ENCODE peak calls at places on chromosomes 5 and 9, in seven cellular contexts. M is cardiac muscle cell; C is GM23338; U is right cardiac atrium; Q is psoas muscle; F is naive thymus-derived CD4-positive, alpha-beta T cell; L is CD8-positive, alpha-beta memory T cell. O is an unnamed sample.

GRCh38 chr5:169970911-169971436 is 9.3 kb downstream of the INSYN2B start:
- DNase-seq in M (no peak), U (peak), L (no peak), F (no peak), C (no peak), Q (no peak), O (peak)

GRCh38 chr9:98074119-98074990 is 17.8 kb downstream of the NANS start:
- DNase-seq in L (peak), U (no peak), F (peak), C (peak), Q (peak), M (peak), O (peak)

GRCh38 chr5:132471006-132471907 is 19.3 kb downstream of the IRF1 start:
- DNase-seq in F (no peak), C (no peak), Q (no peak), M (no peak), L (no peak), U (no peak), O (no peak)

GRCh38 chr5:83665631-83666030 is 55.0 kb downstream of the HAPLN1 start:
- DNase-seq in U (no peak), M (no peak), Q (no peak), F (no peak), C (no peak), L (no peak), O (no peak)

GRCh38 chr5:129767927-129768380 is 20.1 kb downstream of the MINAR2 start:
- DNase-seq in M (peak), U (peak), C (peak), L (peak), F (peak), Q (no peak), O (peak)

GRCh38 chr9:5838884-5839571 is 6.1 kb upstream of the ERMP1 start:
- DNase-seq in Q (no peak), F (no peak), C (peak), L (no peak), U (no peak), M (peak), O (peak)

GRCh38 chr9:93086445-93087224 is 9.4 kb upstream of the CARD19 start:
- DNase-seq in U (no peak), F (no peak), Q (no peak), M (no peak), L (no peak), C (no peak), O (peak)

GRCh38 chr9:85276743-85277142 is 465.0 kb downstream of the AGTPBP1 start:
- DNase-seq in M (no peak), Q (no peak), F (no peak), L (no peak), C (no peak), U (no peak), O (no peak)

GRCh38 chr5:172117977-172118701 is 69.9 kb downstream of the STK10 start:
- DNase-seq in F (no peak), M (no peak), L (no peak), U (no peak), Q (no peak), C (no peak), O (no peak)

GRCh38 chr5:138662599-138662998 is 87.4 kb upstream of the HSPA9 start:
- DNase-seq in L (no peak), U (no peak), F (no peak), Q (no peak), C (no peak), M (no peak), O (no peak)

GRCh38 chr5:122163151-122164069 is 34.1 kb downstream of the ZNF474 start:
- DNase-seq in F (no peak), C (no peak), U (peak), Q (no peak), M (no peak), L (no peak), O (peak)

GRCh38 chr9:97802276-97802675 is 50.8 kb upstream of the FOXE1 start:
- DNase-seq in Q (no peak), C (no peak), U (no peak), F (no peak), L (no peak), M (no peak), O (no peak)

GRCh38 chr5:50501510-50502209 is 60.6 kb upstream of the EMB start:
- DNase-seq in U (no peak), C (no peak), F (no peak), Q (no peak), L (no peak), M (no peak), O (no peak)

GRCh38 chr5:15774632-15775031 is 274.7 kb downstream of the FBXL7 start:
- DNase-seq in U (no peak), L (no peak), M (peak), C (peak), Q (no peak), F (no peak), O (no peak)

GRCh38 chr9:116939605-116940004 is 252.5 kb downstream of the TRIM32 start:
- DNase-seq in U (no peak), C (no peak), Q (no peak), F (no peak), L (no peak), M (no peak), O (no peak)

GRCh38 chr5:111337688-111338087 is 113.5 kb downstream of the CAMK4 start:
- DNase-seq in M (no peak), Q (no peak), F (no peak), L (no peak), U (no peak), C (no peak), O (no peak)

GRCh38 chr5:35924122-35924949 is 14.1 kb downstream of the CAPSL start:
- DNase-seq in U (no peak), M (no peak), L (no peak), F (no peak), Q (no peak), C (no peak), O (no peak)

GRCh38 chr9:7320139-7320538 is 479.4 kb downstream of the DMAC1 start:
- DNase-seq in M (no peak), L (no peak), U (no peak), Q (no peak), F (no peak), C (no peak), O (no peak)

GRCh38 chr9:109331353-109331752 is 10.5 kb upstream of the EPB41L4B start:
- DNase-seq in L (no peak), F (no peak), U (peak), C (no peak), Q (no peak), M (no peak), O (no peak)

GRCh38 chr5:107726896-107727295 is 56.2 kb upstream of the EFNA5 start:
- DNase-seq in Q (no peak), L (no peak), U (no peak), C (no peak), F (no peak), M (no peak), O (no peak)

GRCh38 chr5:122415481-122416120 is 103.6 kb downstream of the SNCAIP start:
- DNase-seq in F (no peak), L (no peak), U (peak), Q (peak), M (peak), C (peak), O (no peak)

GRCh38 chr9:33124716-33125378 is 42.3 kb downstream of the B4GALT1 start:
- DNase-seq in L (no peak), M (no peak), U (no peak), F (no peak), Q (no peak), C (no peak), O (no peak)

GRCh38 chr5:152568101-152568500 is 163.0 kb upstream of the NMUR2 start:
- DNase-seq in M (no peak), U (no peak), L (no peak), F (no peak), Q (no peak), C (no peak), O (no peak)

GRCh38 chr9:93184439-93185221 is 691 bp downstream of the WNK2 start:
- DNase-seq in C (peak), Q (no peak), M (peak), F (no peak), U (no peak), L (no peak), O (no peak)

GRCh38 chr9:126614455-126615248 is 924 bp downstream of the LMX1B start:
- DNase-seq in M (no peak), L (no peak), U (no peak), C (peak), Q (no peak), F (no peak), O (no peak)

GRCh38 chr5:68862560-68862959 is 231.3 kb upstream of the SLC30A5 start:
- DNase-seq in F (no peak), L (no peak), C (no peak), Q (no peak), M (no peak), U (no peak), O (no peak)

GRCh38 chr5:128212206-128212788 is 128.7 kb downstream of the SLC12A2 start:
- DNase-seq in U (no peak), F (no peak), Q (no peak), M (no peak), L (no peak), C (no peak), O (no peak)

GRCh38 chr9:129571298-129572051 is 49.4 kb downstream of the C9orf50 start:
- DNase-seq in Q (no peak), U (no peak), M (no peak), F (no peak), L (no peak), C (no peak), O (no peak)

GRCh38 chr5:112965733-112966306 is 10.8 kb upstream of the DCP2 start:
- DNase-seq in C (no peak), M (no peak), Q (no peak), L (no peak), U (no peak), F (no peak), O (no peak)

GRCh38 chr5:60287174-60287771 is 393.7 kb upstream of the PDE4D start:
- DNase-seq in Q (no peak), L (no peak), U (peak), F (no peak), C (peak), M (peak), O (no peak)

GRCh38 chr5:38695021-38695961 is 138.8 kb upstream of the LIFR start:
- DNase-seq in F (no peak), C (no peak), Q (no peak), L (no peak), M (no peak), U (no peak), O (no peak)

GRCh38 chr9:126485662-126486061 is 128.1 kb upstream of the LMX1B start:
- DNase-seq in M (no peak), L (no peak), C (no peak), U (no peak), F (no peak), Q (no peak), O (no peak)

GRCh38 chr5:51902512-51902911 is 519.3 kb downstream of the ISL1 start:
- DNase-seq in F (no peak), C (no peak), M (no peak), U (no peak), Q (no peak), L (no peak), O (no peak)

GRCh38 chr9:137435980-137436760 is 5.0 kb downstream of the ENTPD8 start:
- DNase-seq in U (peak), F (no peak), Q (peak), M (no peak), C (no peak), L (no peak), O (peak)

GRCh38 chr9:94974154-94974860 is 247.8 kb downstream of the AOPEP start:
- DNase-seq in U (no peak), C (no peak), F (no peak), M (peak), L (no peak), Q (no peak), O (no peak)

DNA sequence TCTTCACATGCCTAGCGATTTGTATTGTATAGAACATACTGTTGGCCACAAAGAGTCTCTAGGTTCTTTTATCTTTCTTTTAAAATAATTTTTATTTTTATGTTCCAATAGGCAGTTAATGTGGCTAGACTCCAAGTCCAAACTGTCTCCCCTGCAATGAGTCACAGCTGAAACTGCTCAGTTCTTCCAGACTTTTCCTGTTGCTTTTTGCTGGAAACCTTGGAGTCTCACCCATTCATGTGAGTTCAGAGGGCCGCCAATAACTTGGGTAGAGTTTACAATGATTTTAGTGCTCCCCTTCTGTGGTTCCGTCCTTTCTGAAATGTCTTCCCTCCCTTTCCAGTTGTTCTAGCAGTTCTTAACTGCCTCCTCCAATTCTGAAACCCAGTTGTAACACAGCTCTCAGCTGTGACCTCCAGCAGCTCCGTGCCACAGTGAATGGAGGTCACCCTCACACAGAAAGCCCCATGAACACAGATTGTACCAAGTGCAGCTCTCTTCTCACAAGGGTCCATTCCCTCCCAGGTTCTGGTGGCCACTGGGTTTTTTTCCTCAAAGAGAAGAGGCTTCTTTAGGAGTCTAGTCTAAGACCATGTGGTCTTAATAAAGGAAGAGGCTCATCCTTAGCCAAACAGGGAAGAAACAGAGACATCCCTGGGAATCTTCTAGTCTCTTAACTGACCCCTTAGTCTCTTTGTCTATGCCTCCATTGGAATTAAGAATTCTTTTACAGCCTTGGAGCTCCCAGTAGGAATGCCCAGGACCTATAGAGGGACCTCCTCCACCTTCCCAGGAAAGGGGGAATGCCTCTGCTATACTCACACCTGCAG is 198.5 kb downstream of the SPOCK1 start:
- DNase-seq in L (no peak), Q (no peak), M (no peak), U (no peak), C (no peak), F (no peak), O (no peak)
- H3K27ac ChIP-seq in L (no peak), Q (no peak), M (no peak), U (peak), C (no peak), F (no peak), O (no peak)

GRCh38 chr5:134817006-134817405 is 28.8 kb upstream of the C5orf24 start:
- DNase-seq in M (no peak), L (no peak), F (no peak), C (no peak), Q (no peak), U (no peak), O (no peak)

GRCh38 chr5:134813827-134814226 is 31.9 kb upstream of the C5orf24 start:
- DNase-seq in F (no peak), U (no peak), M (no peak), L (no peak), C (no peak), Q (no peak), O (no peak)

GRCh38 chr5:134819404-134819963 is 26.3 kb upstream of the C5orf24 start:
- DNase-seq in U (no peak), C (no peak), F (no peak), L (no peak), M (no peak), Q (no peak), O (no peak)

GRCh38 chr5:134821841-134822240 is 23.9 kb upstream of the C5orf24 start:
- DNase-seq in C (no peak), L (no peak), M (no peak), Q (no peak), F (no peak), U (no peak), O (no peak)

GRCh38 chr5:134818776-134819175 is 27.0 kb upstream of the C5orf24 start:
- DNase-seq in Q (no peak), M (no peak), U (no peak), F (no peak), L (no peak), C (no peak), O (no peak)
- H3K27ac ChIP-seq in Q (no peak), M (no peak), U (no peak), F (no peak), L (no peak), C (no peak), O (no peak)

GRCh38 chr5:98454407-98454806 is 319.1 kb upstream of the RGMB start:
- DNase-seq in L (no peak), U (no peak), M (no peak), F (no peak), C (no peak), Q (no peak), O (no peak)
- H3K27ac ChIP-seq in L (no peak), U (no peak), M (no peak), F (no peak), C (no peak), Q (no peak), O (no peak)

GRCh38 chr5:6253281-6253680 is 125.1 kb downstream of the MED10 start:
- DNase-seq in Q (no peak), F (no peak), C (no peak), M (no peak), U (no peak), L (no peak), O (no peak)
- H3K27ac ChIP-seq in Q (no peak), F (no peak), C (no peak), M (no peak), U (no peak), L (no peak), O (no peak)

GRCh38 chr9:34124923-34125322 is 1.6 kb downstream of the DCAF12 start:
- DNase-seq in L (no peak), Q (no peak), C (peak), U (no peak), M (no peak), F (no peak), O (no peak)
- H3K27ac ChIP-seq in L (peak), Q (peak), C (peak), U (no peak), M (no peak), F (peak), O (peak)

DNA sequence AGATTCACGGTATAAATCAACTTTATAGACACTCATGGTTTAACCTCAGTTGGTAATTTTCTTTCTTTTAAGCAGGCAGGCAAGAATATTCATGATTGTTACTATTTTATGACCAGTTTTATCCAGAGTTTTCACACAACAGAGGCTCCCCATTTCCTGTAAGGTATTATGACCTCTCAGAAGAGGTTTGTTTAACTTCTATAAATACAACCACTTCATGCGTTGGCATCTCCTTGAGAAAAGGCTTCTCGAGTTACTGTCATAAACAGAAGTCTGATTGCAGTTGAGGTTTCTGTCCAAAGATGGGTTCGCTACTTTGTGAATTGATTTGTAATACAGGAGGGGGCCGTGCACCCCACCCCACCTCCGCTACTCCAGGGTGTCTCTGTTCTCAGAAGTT is 55.3 kb downstream of the ENTREP1 start:
- DNase-seq in L (no peak), C (no peak), M (no peak), U (no peak), F (no peak), Q (no peak), O (peak)
- H3K27ac ChIP-seq in L (no peak), C (no peak), M (peak), U (peak), F (no peak), Q (peak), O (peak)

GRCh38 chr5:139694556-139695182 is 46.5 kb downstream of the CXXC5 start:
- DNase-seq in C (no peak), U (no peak), M (no peak), L (no peak), Q (no peak), F (no peak), O (no peak)

GRCh38 chr5:139696894-139697658 is 48.9 kb downstream of the CXXC5 start:
- DNase-seq in Q (peak), L (peak), M (peak), C (peak), F (peak), U (peak), O (no peak)

GRCh38 chr5:139693676-139694364 is 45.7 kb downstream of the CXXC5 start:
- DNase-seq in L (no peak), U (no peak), Q (no peak), F (no peak), M (no peak), C (no peak), O (no peak)

GRCh38 chr5:139696167-139696893 is 48.2 kb downstream of the CXXC5 start:
- DNase-seq in M (no peak), Q (no peak), U (peak), C (peak), F (no peak), L (no peak), O (no peak)

GRCh38 chr5:139695183-139695573 is 47.0 kb downstream of the CXXC5 start:
- DNase-seq in C (no peak), U (no peak), M (no peak), L (no peak), F (no peak), Q (no peak), O (no peak)
- H3K27ac ChIP-seq in C (no peak), U (no peak), M (no peak), L (no peak), F (no peak), Q (no peak), O (no peak)

GRCh38 chr5:75681125-75681830 is 36.0 kb downstream of the POC5 start:
- DNase-seq in C (peak), F (no peak), U (no peak), L (no peak), M (peak), Q (no peak), O (no peak)
- H3K27ac ChIP-seq in C (peak), F (no peak), U (no peak), L (no peak), M (no peak), Q (no peak), O (no peak)

DNA sequence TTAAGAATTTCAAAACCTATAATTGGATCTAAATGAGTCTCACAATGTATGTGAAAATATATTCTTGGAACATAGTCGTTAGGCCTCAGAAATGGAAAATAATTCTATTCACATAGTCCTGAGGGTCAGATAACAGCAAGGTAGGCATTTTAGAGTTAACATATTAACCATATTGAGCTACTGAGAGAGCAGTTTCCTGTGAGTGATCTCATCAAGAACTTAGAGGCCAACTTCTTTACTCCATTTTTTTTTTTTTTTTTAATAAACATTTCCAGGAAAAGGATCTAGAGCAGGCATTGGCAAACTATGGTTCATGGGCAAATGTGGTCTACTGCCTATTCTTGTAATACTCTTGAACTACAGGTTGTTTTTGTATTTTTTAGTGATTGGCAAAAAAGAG is 26.6 kb downstream of the RAB24 start:
- DNase-seq in Q (no peak), C (no peak), M (no peak), L (no peak), F (no peak), U (no peak), O (no peak)
- H3K27ac ChIP-seq in Q (no peak), C (no peak), M (no peak), L (no peak), F (no peak), U (no peak), O (no peak)

DNA sequence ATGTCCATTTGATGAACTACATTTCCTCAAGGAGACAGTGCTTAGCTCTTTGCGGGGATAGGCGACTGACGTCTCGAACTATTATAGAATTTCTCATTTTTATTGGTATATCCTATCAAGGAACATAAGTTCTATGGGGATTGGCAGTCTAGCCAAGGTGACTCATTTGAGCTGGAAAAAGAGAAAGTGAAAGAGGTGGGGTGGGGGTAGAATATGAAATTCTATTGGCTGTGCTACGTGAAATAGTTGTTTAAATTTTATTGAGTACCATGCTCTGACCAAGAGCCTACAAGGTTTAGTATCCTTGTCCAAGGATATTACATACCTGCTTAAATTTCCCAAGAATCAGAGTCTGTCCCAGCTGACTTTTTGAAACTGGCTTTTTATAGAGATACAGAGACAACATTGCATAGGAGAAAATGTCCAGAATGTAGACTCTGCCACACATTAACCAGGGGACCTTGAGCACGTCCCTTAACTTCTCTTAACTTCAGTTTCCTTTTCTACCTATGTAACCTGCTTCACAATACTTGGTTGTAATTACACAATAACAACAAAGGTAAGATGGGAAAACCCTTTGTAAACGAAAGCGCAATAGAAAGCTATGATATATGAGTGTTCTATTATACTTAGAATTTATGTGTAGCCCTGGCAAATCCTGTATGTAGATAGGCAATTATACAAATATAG is 226.4 kb upstream of the WWC1 start:
- DNase-seq in F (no peak), C (no peak), Q (no peak), L (no peak), U (no peak), M (no peak), O (no peak)
- H3K27ac ChIP-seq in F (no peak), C (no peak), Q (no peak), L (no peak), U (no peak), M (no peak), O (no peak)